ENCODE peak calls at places on chromosomes 5 and 9, in four cellular contexts. R, A, O and B are unnamed samples.

GRCh38 chr5:5244581-5244980 is 104.5 kb downstream of the ADAMTS16 start:
- DNase-seq in R (no peak), A (no peak), O (no peak), B (no peak)

GRCh38 chr9:76451234-76451633 is 7.7 kb upstream of the GCNT1 start:
- DNase-seq in R (peak; percentile 83), A (peak; percentile 85), O (no peak), B (no peak)

GRCh38 chr9:109968702-109969450 is 188.9 kb downstream of the PALM2AKAP2 start:
- DNase-seq in R (peak; percentile 40), A (peak; percentile 54), O (peak; percentile 10), B (peak; percentile 12)

GRCh38 chr9:28471261-28471660 is 898.0 kb upstream of the C9orf72 start:
- DNase-seq in R (no peak), A (no peak), O (no peak), B (no peak)

GRCh38 chr9:127927457-127928231 is 2.9 kb downstream of the PIP5KL1 start:
- DNase-seq in R (no peak), A (no peak), O (no peak), B (peak; percentile 52)

GRCh38 chr9:2939368-2939767 is 95.5 kb upstream of the PUM3 start:
- DNase-seq in R (no peak), A (no peak), O (no peak), B (no peak)

GRCh38 chr5:115186794-115187193 is 17.1 kb upstream of the TRIM36 start:
- DNase-seq in R (no peak), A (peak; percentile 36), O (no peak), B (no peak)

GRCh38 chr9:73270967-73271722 is 119.5 kb downstream of the ANXA1 start:
- DNase-seq in R (peak; percentile 73), A (peak; percentile 77), O (no peak), B (no peak)

GRCh38 chr5:143031781-143032724 is 261.9 kb downstream of the ARHGAP26 start:
- DNase-seq in R (no peak), A (no peak), O (peak; percentile 46), B (no peak)

GRCh38 chr9:136829981-136830885 is 12.0 kb upstream of the AJM1 start:
- DNase-seq in R (no peak), A (no peak), O (no peak), B (no peak)

GRCh38 chr5:136001531-136001930 is 27.3 kb upstream of the TGFBI start:
- DNase-seq in R (no peak), A (peak; percentile 35), O (no peak), B (no peak)

GRCh38 chr5:25448646-25449045 is 803.9 kb upstream of the CDH10 start:
- DNase-seq in R (no peak), A (no peak), O (no peak), B (no peak)

GRCh38 chr5:9930156-9930555 is 300.0 kb upstream of the TAS2R1 start:
- DNase-seq in R (no peak), A (peak; percentile 45), O (no peak), B (no peak)

GRCh38 chr5:35815089-35815936 is 41.4 kb upstream of the IL7R start:
- DNase-seq in R (peak; percentile 34), A (no peak), O (peak; percentile 12), B (peak; percentile 51)

GRCh38 chr5:175025046-175025445 is 300.7 kb downstream of the MSX2 start:
- DNase-seq in R (no peak), A (peak; percentile 7), O (no peak), B (no peak)

GRCh38 chr5:150116667-150117395 is 30.5 kb upstream of the CSF1R start:
- DNase-seq in R (no peak), A (peak; percentile 27), O (no peak), B (no peak)

GRCh38 chr5:23274156-23274555 is 233.3 kb upstream of the PRDM9 start:
- DNase-seq in R (no peak), A (no peak), O (no peak), B (no peak)

GRCh38 chr5:14706615-14707021 is 42.1 kb downstream of the OTULIN start:
- DNase-seq in R (peak; percentile 27), A (peak; percentile 79), O (no peak), B (no peak)

GRCh38 chr9:36991516-36992134 is 42.4 kb downstream of the PAX5 start:
- DNase-seq in R (peak; percentile 11), A (no peak), O (peak; percentile 14), B (no peak)

GRCh38 chr9:116027951-116028350 is 125.6 kb upstream of the PAPPA start:
- DNase-seq in R (peak; percentile 4), A (peak; percentile 46), O (no peak), B (no peak)

GRCh38 chr5:102801375-102801774 is 46.3 kb downstream of the PAM start:
- DNase-seq in R (no peak), A (no peak), O (no peak), B (no peak)

GRCh38 chr9:37944266-37944650 is 40.3 kb upstream of the SLC25A51 start:
- DNase-seq in R (no peak), A (no peak), O (no peak), B (no peak)

GRCh38 chr5:176653986-176654385 is 6.7 kb downstream of the TSPAN17 start:
- DNase-seq in R (no peak), A (no peak), O (no peak), B (peak; percentile 26)

GRCh38 chr5:94977437-94977836 is 307.5 kb downstream of the MCTP1 start:
- DNase-seq in R (no peak), A (no peak), O (no peak), B (no peak)

GRCh38 chr5:57725628-57726504 is 243.3 kb upstream of the ACTBL2 start:
- DNase-seq in R (no peak), A (no peak), O (no peak), B (no peak)

GRCh38 chr9:70438341-70438924 is 24.0 kb upstream of the KLF9 start:
- DNase-seq in R (peak; percentile 75), A (peak; percentile 73), O (no peak), B (no peak)

GRCh38 chr5:30607301-30607700 is 586.2 kb upstream of the CDH6 start:
- DNase-seq in R (peak; percentile 16), A (no peak), O (peak; percentile 31), B (peak; percentile 90)

GRCh38 chr5:52856564-52856963 is 68.8 kb downstream of the ITGA1 start:
- DNase-seq in R (no peak), A (peak; percentile 72), O (no peak), B (no peak)

GRCh38 chr9:1443450-1443849 is 393.3 kb downstream of the DMRT2 start:
- DNase-seq in R (no peak), A (no peak), O (no peak), B (no peak)

GRCh38 chr5:176850371-176851245 is 40.2 kb downstream of the UNC5A start:
- DNase-seq in R (no peak), A (no peak), O (no peak), B (no peak)